ENCODE peak calls at places on chromosomes 1 and 21, in four cellular contexts. K is hepatocyte, J is left ventricle myocardium inferior, D is retinal pigment epithelial cell. F is an unnamed sample.

GRCh38 chr1:157193702-157194391 is 55.7 kb upstream of the ETV3 start:
- DNase-seq in K (peak; percentile 86), J (peak; percentile 39), D (no peak), F (peak; percentile 16)

GRCh38 chr21:42047821-42048613 is 23.1 kb upstream of the UMODL1 start:
- DNase-seq in K (no peak), J (no peak), D (peak; percentile 34), F (peak; percentile 95)

GRCh38 chr21:43316156-43316845 is 110.6 kb downstream of the SIK1 start:
- DNase-seq in K (no peak), J (no peak), D (no peak), F (no peak)

GRCh38 chr1:178266619-178267066 is 172.7 kb downstream of the RASAL2 start:
- DNase-seq in K (no peak), J (no peak), D (no peak), F (no peak)

GRCh38 chr1:204316164-204316563 is 43.6 kb downstream of the PLEKHA6 start:
- DNase-seq in K (no peak), J (no peak), D (no peak), F (no peak)

GRCh38 chr1:3620708-3621107 is 4.1 kb upstream of the TPRG1L start:
- DNase-seq in K (no peak), J (no peak), D (no peak), F (no peak)

GRCh38 chr1:17098440-17099317 is 20.6 kb downstream of the PADI2 start:
- DNase-seq in K (no peak), J (no peak), D (no peak), F (no peak)

GRCh38 chr1:109191377-109191776 is 22.3 kb upstream of the SARS1 start:
- DNase-seq in K (no peak), J (no peak), D (no peak), F (no peak)

GRCh38 chr21:44437371-44437695 is 18.0 kb upstream of the LRRC3 start:
- DNase-seq in K (no peak), J (no peak), D (no peak), F (no peak)

GRCh38 chr1:245856944-245857531 is 650.0 kb downstream of the SMYD3 start:
- DNase-seq in K (no peak), J (no peak), D (peak; percentile 76), F (peak; percentile 83)

GRCh38 chr1:203480525-203481084 is 5.0 kb downstream of the PRELP start:
- DNase-seq in K (peak; percentile 66), J (peak; percentile 55), D (no peak), F (peak; percentile 86)

GRCh38 chr1:84913025-84913892 is 20.3 kb upstream of the LPAR3 start:
- DNase-seq in K (peak; percentile 74), J (no peak), D (peak; percentile 68), F (peak; percentile 53)

GRCh38 chr1:86756062-86756406 is 51.7 kb downstream of the SH3GLB1 start:
- DNase-seq in K (no peak), J (no peak), D (no peak), F (no peak)

GRCh38 chr21:27734146-27734545 is 767.3 kb upstream of the ADAMTS5 start:
- DNase-seq in K (no peak), J (no peak), D (peak; percentile 90), F (peak; percentile 17)

GRCh38 chr21:36902793-36903192 is 63.7 kb downstream of the HLCS start:
- DNase-seq in K (no peak), J (no peak), D (no peak), F (no peak)

GRCh38 chr1:194341587-194341986 is 1155.2 kb upstream of the B3GALT2 start:
- DNase-seq in K (no peak), J (no peak), D (no peak), F (no peak)

GRCh38 chr1:74733616-74734484 is 898 bp downstream of the TYW3 start:
- DNase-seq in K (no peak), J (no peak), D (peak; percentile 51), F (peak; percentile 34)

GRCh38 chr1:233608988-233609387 is 4.9 kb upstream of the KCNK1 start:
- DNase-seq in K (no peak), J (no peak), D (no peak), F (no peak)

GRCh38 chr1:155297431-155297830 is 3.8 kb downstream of the PKLR start:
- DNase-seq in K (no peak), J (no peak), D (no peak), F (no peak)

GRCh38 chr1:247552231-247552630 is 3.3 kb downstream of the GCSAML start:
- DNase-seq in K (no peak), J (no peak), D (no peak), F (no peak)

GRCh38 chr21:35102488-35103407 is 53.6 kb upstream of the RUNX1 start:
- DNase-seq in K (no peak), J (peak; percentile 26), D (no peak), F (no peak)

GRCh38 chr1:235259133-235259778 is 68.7 kb downstream of the ARID4B start:
- DNase-seq in K (no peak), J (no peak), D (no peak), F (no peak)

GRCh38 chr1:48916121-48917069 is 139.7 kb upstream of the BEND5 start:
- DNase-seq in K (peak; percentile 70), J (no peak), D (no peak), F (peak; percentile 32)

GRCh38 chr21:42579456-42580075 is 65.9 kb downstream of the SLC37A1 start:
- DNase-seq in K (no peak), J (no peak), D (no peak), F (no peak)

GRCh38 chr1:168482106-168482505 is 61.7 kb downstream of the XCL2 start:
- DNase-seq in K (no peak), J (no peak), D (no peak), F (no peak)

GRCh38 chr1:157326173-157326859 is 188.1 kb upstream of the ETV3 start:
- DNase-seq in K (no peak), J (no peak), D (no peak), F (no peak)

GRCh38 chr1:203408485-203409229 is 57.7 kb upstream of the FMOD start:
- DNase-seq in K (peak; percentile 73), J (peak; percentile 76), D (peak; percentile 31), F (peak; percentile 41)

GRCh38 chr1:51950701-51951100 is 39.8 kb downstream of the RAB3B start:
- DNase-seq in K (no peak), J (no peak), D (no peak), F (no peak)

GRCh38 chr1:110674337-110675059 is at the start of gene KCNA3:
- DNase-seq in K (peak; percentile 32), J (peak; percentile 19), D (no peak), F (no peak)

GRCh38 chr1:206600527-206600926 is 11.7 kb downstream of the EIF2D start:
- DNase-seq in K (no peak), J (no peak), D (no peak), F (no peak)

GRCh38 chr1:160911441-160911840 is 26.5 kb upstream of the ITLN1 start:
- DNase-seq in K (peak; percentile 46), J (no peak), D (peak; percentile 92), F (no peak)

GRCh38 chr1:6962390-6962955 is 177.2 kb downstream of the CAMTA1 start:
- DNase-seq in K (peak; percentile 60), J (peak; percentile 50), D (peak; percentile 28), F (no peak)

GRCh38 chr1:164337885-164338284 is 221.1 kb upstream of the PBX1 start:
- DNase-seq in K (peak; percentile 17), J (no peak), D (no peak), F (no peak)

DNA sequence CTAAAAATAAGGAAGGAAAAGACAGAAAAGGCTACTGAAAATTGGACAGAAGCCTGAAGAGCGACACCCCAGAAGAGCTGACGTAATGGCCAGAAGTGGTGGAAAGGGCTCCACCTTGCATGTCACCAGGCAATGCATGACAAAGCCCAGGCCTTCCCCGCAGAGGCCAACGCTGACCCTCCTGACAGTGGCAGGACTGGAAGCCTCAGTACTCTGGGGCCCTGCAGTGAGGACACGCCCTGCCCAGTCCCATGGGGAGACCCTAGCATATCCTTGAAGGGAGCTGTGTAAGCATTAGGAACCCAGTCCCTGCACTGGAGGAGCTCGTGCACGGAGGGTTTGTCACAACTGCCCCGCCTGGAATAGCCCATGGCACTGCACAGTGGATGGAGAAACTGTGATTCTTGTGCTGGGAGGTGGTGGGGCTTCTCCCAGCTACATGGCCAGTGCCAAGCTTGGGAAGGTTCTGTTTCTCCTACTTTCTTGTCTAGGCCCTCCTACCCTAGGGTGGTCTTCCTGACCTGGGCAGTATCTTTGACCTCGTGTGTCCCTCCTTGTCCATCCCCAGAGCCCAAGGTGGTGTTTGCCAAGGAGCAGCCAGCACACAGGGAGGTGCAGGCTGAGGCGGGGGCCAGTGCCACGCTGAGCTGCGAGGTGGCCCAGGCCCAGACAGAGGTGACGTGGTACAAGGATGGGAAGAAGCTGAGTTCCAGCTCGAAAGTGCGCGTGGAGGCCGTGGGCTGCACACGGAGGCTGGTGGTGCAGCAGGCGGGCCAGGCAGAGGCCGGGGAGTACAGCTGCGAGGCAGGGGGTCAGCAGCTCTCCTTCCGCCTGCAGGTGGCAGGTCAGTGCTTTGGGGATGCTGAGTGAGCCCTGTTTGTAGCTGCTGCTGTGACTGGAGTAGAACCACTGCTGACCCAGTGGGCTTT is 60.4 kb downstream of the OBSCN start:
- DNase-seq in K (no peak), J (peak; percentile 52), D (no peak), F (no peak)
- TF ChIP-seq CTCF in K (no peak), J (no peak), D (no peak), F (no peak)

GRCh38 chr1:32775640-32776337 is 41.4 kb downstream of the YARS1 start:
- DNase-seq in K (no peak), J (no peak), D (no peak), F (peak; percentile 32)
- H3K4me3 ChIP-seq in K (no peak overlapping the region), J (no peak overlapping the region), D (no peak overlapping the region), F (no peak overlapping the region)

DNA sequence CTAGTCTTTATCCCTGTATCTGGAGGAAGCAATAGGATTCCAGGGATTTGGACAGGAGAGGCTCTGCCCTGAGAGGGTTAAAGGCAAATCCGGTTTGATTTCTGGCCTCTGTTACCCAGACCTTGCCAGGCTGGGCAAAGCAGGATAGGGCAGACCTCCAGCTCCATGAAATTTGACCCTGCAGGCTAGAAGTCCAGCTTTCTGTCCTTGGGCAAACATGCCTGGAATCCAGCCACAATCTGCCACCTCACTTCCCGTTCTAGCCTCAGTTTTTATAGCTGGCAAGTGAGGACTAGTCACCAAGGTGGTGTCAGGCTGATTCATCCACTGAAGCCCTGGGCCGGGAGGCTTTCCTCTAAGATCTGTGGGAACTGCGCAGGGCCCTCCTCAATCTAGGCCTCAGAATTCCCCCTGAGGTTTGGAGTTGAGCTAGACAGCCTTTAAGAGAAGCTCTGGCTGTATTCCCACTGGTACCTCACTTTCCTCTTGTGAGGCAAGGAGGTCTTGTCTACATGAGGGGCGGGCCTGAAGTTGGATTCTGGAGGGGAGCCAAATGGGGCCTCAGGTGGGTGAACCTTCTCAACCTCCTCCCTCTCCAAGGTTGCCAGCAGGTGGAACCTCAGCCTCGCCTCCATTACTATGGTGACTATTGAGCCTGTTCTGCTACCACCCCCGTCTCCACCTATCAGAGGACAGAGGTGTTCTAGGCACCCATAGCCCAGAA is 7.0 kb upstream of the P3R3URF start:
- DNase-seq in K (peak; percentile 90), J (peak; percentile 68), D (peak; percentile 97), F (peak; percentile 90)
- TF ChIP-seq CTCF in K (no peak), J (no peak), D (peak; percentile 4), F (no peak)

GRCh38 chr1:107934573-107934972 is 30.4 kb downstream of the VAV3 start:
- DNase-seq in K (no peak), J (no peak), D (no peak), F (no peak)
- H3K4me3 ChIP-seq in K (no peak overlapping the region), J (no peak overlapping the region), D (no peak overlapping the region), F (no peak overlapping the region)

GRCh38 chr1:869499-870244 is 54.1 kb upstream of the SAMD11 start:
- DNase-seq in K (peak; percentile 80), J (peak; percentile 76), D (no peak), F (no peak)
- TF ChIP-seq CTCF in K (peak; percentile 68), J (peak; percentile 88), D (peak; percentile 54), F (peak; percentile 26)

F was measured in AG09309.